ENCODE peak calls at places on chromosomes 16 and 17, in eight cellular contexts. A is RWPE1; X is HT1080; G is anterior cingulate cortex; D is stimulated activated CD8-positive, alpha-beta memory T cell treated with anti-CD3 and anti-CD28 coated beads, Interleukin-7, amount 100 ng/mL, for 24 hours; N is NCI-H2029; P is tibial nerve; T is Calu3. R is an unnamed sample.

GRCh38 chr16:27286446-27286845 is 17.9 kb upstream of the NSMCE1 start:
- DNase-seq in G (no peak), P (no peak), T (peak; percentile 57), D (no peak), X (peak; percentile 95), A (peak; percentile 92), N (no peak), R (no peak)

GRCh38 chr16:69930117-69930776 is 20.9 kb upstream of the CLEC18A start:
- DNase-seq in X (peak; percentile 59), T (peak; percentile 68), G (no peak), P (peak; percentile 85), D (no peak), N (peak; percentile 46), A (peak; percentile 73), R (no peak)

GRCh38 chr17:35313875-35314409 is 59.5 kb downstream of the SLFN11 start:
- DNase-seq in X (no peak), D (no peak), A (no peak), T (no peak), G (no peak), P (no peak), N (no peak), R (no peak)

GRCh38 chr17:75878174-75878998 is at the start of gene TRIM47:
- DNase-seq in P (peak; percentile 43), D (no peak), G (peak; percentile 59), A (peak; percentile 52), N (no peak), T (peak; percentile 66), X (peak; percentile 55), R (no peak)

GRCh38 chr17:7336240-7337175 is at the start of gene ACAP1:
- DNase-seq in G (no peak), P (no peak), N (no peak), T (no peak), A (no peak), D (peak; percentile 80), X (no peak), R (peak; percentile 56)

GRCh38 chr16:49587511-49587910 is 213.9 kb downstream of the C16orf78 start:
- DNase-seq in N (no peak), A (no peak), X (no peak), D (no peak), T (no peak), G (no peak), P (no peak), R (no peak)

GRCh38 chr16:56401482-56401881 is 23.9 kb downstream of the AMFR start:
- DNase-seq in X (no peak), T (peak; percentile 39), N (no peak), P (no peak), G (no peak), D (no peak), A (no peak), R (no peak)

GRCh38 chr17:2053380-2054261 is 1.3 kb upstream of the HIC1 start:
- DNase-seq in N (peak; percentile 35), T (peak; percentile 65), A (no peak), P (peak; percentile 73), D (no peak), G (peak; percentile 44), X (no peak), R (no peak)

GRCh38 chr17:35433075-35433894 is 985 bp upstream of the SLFN12 start:
- DNase-seq in P (peak; percentile 65), D (no peak), X (peak; percentile 98), N (no peak), T (peak; percentile 84), G (no peak), A (peak; percentile 90), R (peak; percentile 47)

GRCh38 chr16:17364319-17365210 is 106.2 kb downstream of the XYLT1 start:
- DNase-seq in N (no peak), P (peak; percentile 45), T (peak; percentile 41), X (peak; percentile 8), D (no peak), G (no peak), A (peak; percentile 6), R (no peak)

GRCh38 chr17:77499699-77500435 is 359.1 kb downstream of the SEC14L1 start:
- DNase-seq in P (no peak), A (no peak), T (no peak), N (no peak), G (no peak), D (no peak), X (no peak), R (no peak)

GRCh38 chr17:8488931-8489330 is 53.2 kb downstream of the NDEL1 start:
- DNase-seq in G (no peak), X (peak; percentile 93), A (no peak), T (no peak), D (no peak), P (no peak), N (no peak), R (no peak)

GRCh38 chr16:27676807-27677206 is 126.9 kb downstream of the KATNIP start:
- DNase-seq in D (no peak), A (no peak), N (no peak), T (no peak), X (peak; percentile 56), G (no peak), P (no peak), R (no peak)

GRCh38 chr17:58331815-58332719 is 3.5 kb upstream of the TSPOAP1 start:
- DNase-seq in G (no peak), A (no peak), D (peak; percentile 84), P (peak; percentile 52), X (no peak), T (no peak), N (no peak), R (peak; percentile 85)

GRCh38 chr17:77316191-77316641 is 175.4 kb downstream of the SEC14L1 start:
- DNase-seq in G (no peak), A (no peak), N (no peak), D (no peak), T (no peak), X (peak; percentile 78), P (no peak), R (no peak)

GRCh38 chr16:19463468-19464315 is 46.0 kb downstream of the TMC5 start:
- DNase-seq in G (no peak), N (peak; percentile 87), A (peak; percentile 34), P (no peak), D (no peak), T (no peak), X (no peak), R (no peak)

GRCh38 chr17:8482546-8482945 is 46.9 kb downstream of the NDEL1 start:
- DNase-seq in N (no peak), X (no peak), A (no peak), D (no peak), T (no peak), G (no peak), P (no peak), R (no peak)

GRCh38 chr17:82449883-82450356 is 632 bp downstream of the CYBC1 start:
- DNase-seq in X (no peak), G (no peak), T (no peak), N (no peak), A (no peak), D (no peak), P (no peak), R (no peak)

GRCh38 chr16:47978491-47979490 is 177.0 kb downstream of the ABCC12 start:
- DNase-seq in N (peak; percentile 4), P (no peak), T (no peak), X (no peak), D (no peak), A (no peak), G (no peak), R (no peak)

GRCh38 chr16:73056911-73057310 is 9.0 kb upstream of the ZFHX3 start:
- DNase-seq in D (no peak), A (no peak), T (no peak), P (no peak), G (no peak), X (no peak), N (no peak), R (no peak)

GRCh38 chr16:65372171-65372570 is 250.3 kb upstream of the CDH11 start:
- DNase-seq in X (no peak), P (no peak), N (no peak), A (no peak), T (no peak), D (no peak), G (no peak), R (no peak)

GRCh38 chr17:40309031-40309937 is at the start of gene RARA:
- DNase-seq in N (no peak), D (no peak), G (no peak), P (no peak), X (no peak), A (no peak), T (peak; percentile 90), R (no peak)

GRCh38 chr17:82240506-82241182 is 11.8 kb downstream of the SLC16A3 start:
- DNase-seq in N (no peak), G (no peak), P (no peak), T (no peak), D (no peak), X (no peak), A (no peak), R (no peak)

GRCh38 chr17:49349535-49349934 is 12.5 kb downstream of the ZNF652 start:
- DNase-seq in P (no peak), D (no peak), A (peak; percentile 7), T (no peak), N (no peak), X (no peak), G (no peak), R (no peak)

GRCh38 chr17:55564077-55564476 is 52.8 kb upstream of the SMIM36 start:
- DNase-seq in D (no peak), P (no peak), G (no peak), X (no peak), A (no peak), T (no peak), N (no peak), R (no peak)

GRCh38 chr16:49473773-49474172 is 100.2 kb downstream of the C16orf78 start:
- DNase-seq in A (no peak), G (no peak), N (no peak), D (no peak), T (no peak), P (no peak), X (no peak), R (no peak)

GRCh38 chr16:30054959-30055553 is 10.5 kb upstream of the ALDOA start:
- DNase-seq in A (peak; percentile 78), D (no peak), X (no peak), G (no peak), N (no peak), P (no peak), T (peak; percentile 65), R (no peak)

GRCh38 chr16:65024649-65025243 is 97.1 kb downstream of the CDH11 start:
- DNase-seq in G (no peak), X (no peak), T (no peak), P (no peak), A (no peak), D (no peak), N (no peak), R (no peak)

GRCh38 chr17:75828741-75829140 is 15.5 kb downstream of the UNC13D start:
- DNase-seq in D (no peak), T (no peak), G (no peak), A (no peak), X (no peak), P (no peak), N (no peak), R (no peak)